ENCODE peak calls at places on chromosome 12, in ten cellular contexts. V, Z, J, Y, X, R, S, T, G and C are unnamed samples.

GRCh38 chr12:59452259-59452658 is 143.6 kb upstream of the SLC16A7 start:
- DNase-seq in V (no peak), Z (peak; percentile 93), J (no peak), Y (no peak), X (no peak), R (no peak), S (no peak), T (no peak), G (no peak), C (peak; percentile 32)

GRCh38 chr12:15356831-15357456 is 34.6 kb downstream of the PTPRO start:
- DNase-seq in V (no peak), Z (no peak), J (no peak), Y (no peak), X (no peak), R (no peak), S (no peak), T (no peak), G (no peak), C (no peak)

GRCh38 chr12:5745251-5745888 is 199.7 kb downstream of the ANO2 start:
- DNase-seq in V (peak; percentile 74), Z (peak; percentile 64), J (no peak), Y (peak; percentile 70), X (peak; percentile 87), R (peak; percentile 61), S (peak; percentile 81), T (peak; percentile 82), G (peak; percentile 71), C (peak; percentile 56)

GRCh38 chr12:16329594-16329993 is 17.9 kb upstream of the MGST1 start:
- DNase-seq in V (no peak), Z (no peak), J (no peak), Y (no peak), X (peak; percentile 29), R (no peak), S (no peak), T (no peak), G (no peak), C (no peak)

GRCh38 chr12:109987615-109988014 is 8.6 kb downstream of the GIT2 start:
- DNase-seq in V (no peak), Z (no peak), J (no peak), Y (no peak), X (no peak), R (peak; percentile 26), S (no peak), T (no peak), G (no peak), C (no peak)

GRCh38 chr12:42421844-42422779 is 96.1 kb downstream of the PPHLN1 start:
- DNase-seq in V (no peak), Z (peak; percentile 70), J (no peak), Y (no peak), X (no peak), R (peak; percentile 14), S (no peak), T (no peak), G (no peak), C (no peak)

GRCh38 chr12:119938049-119938667 is 50.9 kb upstream of the BICDL1 start:
- DNase-seq in V (peak; percentile 39), Z (peak; percentile 49), J (no peak), Y (no peak), X (peak; percentile 63), R (peak; percentile 64), S (peak; percentile 84), T (peak; percentile 67), G (peak; percentile 62), C (peak; percentile 32)

GRCh38 chr12:93022603-93023340 is 93.7 kb upstream of the EEA1 start:
- DNase-seq in V (no peak), Z (no peak), J (no peak), Y (no peak), X (no peak), R (no peak), S (no peak), T (no peak), G (no peak), C (no peak)

GRCh38 chr12:27548301-27549199 is 24.5 kb downstream of the PPFIBP1 start:
- DNase-seq in V (no peak), Z (peak; percentile 35), J (no peak), Y (no peak), X (no peak), R (no peak), S (no peak), T (no peak), G (no peak), C (no peak)

GRCh38 chr12:27550653-27550975 is 26.6 kb downstream of the PPFIBP1 start:
- DNase-seq in V (no peak), Z (peak; percentile 30), J (no peak), Y (no peak), X (no peak), R (no peak), S (no peak), T (no peak), G (no peak), C (no peak)

GRCh38 chr12:27551172-27551840 is 27.3 kb downstream of the PPFIBP1 start:
- DNase-seq in V (no peak), Z (peak; percentile 60), J (no peak), Y (no peak), X (peak; percentile 24), R (no peak), S (no peak), T (no peak), G (no peak), C (no peak)

GRCh38 chr12:27549231-27549800 is 25.3 kb downstream of the PPFIBP1 start:
- DNase-seq in V (no peak), Z (peak; percentile 94), J (no peak), Y (no peak), X (no peak), R (no peak), S (no peak), T (no peak), G (no peak), C (no peak)

GRCh38 chr12:27549801-27550652 is 26.0 kb downstream of the PPFIBP1 start:
- DNase-seq in V (peak; percentile 91), Z (peak; percentile 98), J (peak; percentile 84), Y (peak; percentile 90), X (peak; percentile 7), R (no peak), S (peak; percentile 85), T (no peak), G (peak; percentile 81), C (peak; percentile 91)
- H3K4me3 ChIP-seq in V (peak overlapping the region; percentile 23), Z (peak overlapping the region; percentile 65), J (peak overlapping the region; percentile 28), Y (no peak overlapping the region), X (no peak overlapping the region), R (no peak overlapping the region), S (no peak overlapping the region), T (no peak overlapping the region), G (no peak overlapping the region), C (peak overlapping the region; percentile 26)

GRCh38 chr12:131723532-131723931 is 12.6 kb downstream of the SFSWAP start:
- DNase-seq in V (no peak), Z (no peak), J (no peak), Y (no peak), X (no peak), R (no peak), S (no peak), T (no peak), G (no peak), C (no peak)

GRCh38 chr12:131724534-131724933 is 13.6 kb downstream of the SFSWAP start:
- DNase-seq in V (no peak), Z (peak; percentile 30), J (no peak), Y (no peak), X (no peak), R (no peak), S (no peak), T (no peak), G (no peak), C (no peak)

GRCh38 chr12:131720921-131721320 is 10.0 kb downstream of the SFSWAP start:
- DNase-seq in V (no peak), Z (peak; percentile 46), J (no peak), Y (no peak), X (no peak), R (no peak), S (no peak), T (no peak), G (no peak), C (no peak)

GRCh38 chr12:131720241-131720640 is 9.4 kb downstream of the SFSWAP start:
- DNase-seq in V (no peak), Z (no peak), J (no peak), Y (no peak), X (no peak), R (no peak), S (no peak), T (no peak), G (no peak), C (no peak)

GRCh38 chr12:131721548-131721947 is 10.7 kb downstream of the SFSWAP start:
- DNase-seq in V (no peak), Z (no peak), J (no peak), Y (no peak), X (no peak), R (no peak), S (no peak), T (no peak), G (no peak), C (no peak)
- H3K36me3 ChIP-seq in V (peaks cover 100% of the 10 kb centered on the region), Z (peaks cover 44% of the 10 kb centered on the region), J (peaks cover 41% of the 10 kb centered on the region), Y (peaks cover 58% of the 10 kb centered on the region), X (peaks cover 65% of the 10 kb centered on the region), R (peaks cover 93% of the 10 kb centered on the region), S (no peaks in the 10 kb centered on the region), T (peaks cover 26% of the 10 kb centered on the region), G (peaks cover 100% of the 10 kb centered on the region), C (peaks cover 96% of the 10 kb centered on the region)

GRCh38 chr12:50057000-50057841 is at the start of gene ASIC1:
- DNase-seq in V (peak; percentile 71), Z (peak; percentile 81), J (peak; percentile 91), Y (peak; percentile 78), X (peak; percentile 83), R (peak; percentile 57), S (peak; percentile 73), T (peak; percentile 70), G (peak; percentile 65), C (peak; percentile 74)

GRCh38 chr12:50056629-50056976 is 793 bp upstream of the ASIC1 start:
- DNase-seq in V (no peak), Z (no peak), J (no peak), Y (no peak), X (no peak), R (no peak), S (no peak), T (no peak), G (no peak), C (no peak)

GRCh38 chr12:50057896-50058670 is 687 bp downstream of the ASIC1 start:
- DNase-seq in V (no peak), Z (no peak), J (peak; percentile 64), Y (no peak), X (no peak), R (peak; percentile 24), S (no peak), T (no peak), G (no peak), C (no peak)

GRCh38 chr12:50053583-50053982 is 3.8 kb upstream of the ASIC1 start:
- DNase-seq in V (no peak), Z (no peak), J (no peak), Y (no peak), X (no peak), R (no peak), S (no peak), T (no peak), G (no peak), C (no peak)

GRCh38 chr12:50055831-50056628 is 1.4 kb upstream of the ASIC1 start:
- DNase-seq in V (no peak), Z (peak; percentile 69), J (peak; percentile 61), Y (no peak), X (peak; percentile 70), R (peak; percentile 72), S (peak; percentile 71), T (no peak), G (peak; percentile 46), C (peak; percentile 23)
- H3K4me3 ChIP-seq in V (no peak overlapping the region), Z (peak overlapping the region; percentile 35), J (no peak overlapping the region), Y (no peak overlapping the region), X (no peak overlapping the region), R (no peak overlapping the region), S (no peak overlapping the region), T (peak overlapping the region; percentile 49), G (no peak overlapping the region), C (no peak overlapping the region)

DNA sequence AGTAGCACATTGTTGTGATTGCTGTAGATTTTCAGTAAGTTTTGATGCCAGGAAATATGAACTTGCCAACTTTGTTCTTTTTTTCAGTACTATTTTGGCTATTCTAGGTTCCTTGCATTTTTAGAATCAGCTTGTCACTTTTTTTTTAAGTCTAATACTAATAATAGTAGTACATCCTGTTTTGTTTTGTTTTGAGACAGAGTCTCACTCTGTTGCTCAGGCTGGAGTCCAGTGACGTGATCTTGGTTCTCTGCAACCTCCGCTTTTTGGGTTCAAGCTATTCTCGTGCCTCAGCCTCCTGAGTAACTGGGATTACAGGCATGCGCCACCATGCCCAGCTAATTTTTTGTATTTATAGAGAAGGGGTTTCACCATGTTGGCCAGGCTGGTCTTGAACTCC is 16.5 kb downstream of the PWP1 start:
- DNase-seq in V (no peak), Z (no peak), J (no peak), Y (no peak), X (no peak), R (no peak), S (no peak), T (no peak), G (no peak), C (no peak)
- H3K36me3 ChIP-seq in V (peaks cover 90% of the 10 kb centered on the region), Z (peaks cover 85% of the 10 kb centered on the region), J (peaks cover 40% of the 10 kb centered on the region), Y (peaks cover 79% of the 10 kb centered on the region), X (peaks cover 65% of the 10 kb centered on the region), R (peaks cover 84% of the 10 kb centered on the region), S (no peaks in the 10 kb centered on the region), T (peaks cover 15% of the 10 kb centered on the region), G (peaks cover 93% of the 10 kb centered on the region), C (peaks cover 94% of the 10 kb centered on the region)